ENCODE peak calls at places on chromosomes 5 and 9, in five cellular contexts. X is non-pigmented ciliary epithelial cell, Y is EL, U is Daoy, J is stomach. W is an unnamed sample.

GRCh38 chr5:14250778-14251711 is 107.9 kb downstream of the TRIO start:
- DNase-seq in X (no peak), Y (no peak), U (no peak), J (no peak), W (no peak)

GRCh38 chr5:145941677-145942130 is 5.3 kb downstream of the SH3RF2 start:
- DNase-seq in X (no peak), Y (peak), U (peak), J (no peak), W (no peak)

GRCh38 chr5:123278284-123278683 is 144.9 kb downstream of the CEP120 start:
- DNase-seq in X (no peak), Y (no peak), U (peak), J (no peak), W (no peak)

GRCh38 chr9:114417511-114417910 is 29.7 kb upstream of the AKNA start:
- DNase-seq in X (no peak), Y (peak), U (peak), J (no peak), W (no peak)

GRCh38 chr5:172429201-172429940 is 25.0 kb downstream of the SH3PXD2B start:
- DNase-seq in X (peak), Y (peak), U (no peak), J (no peak), W (no peak)

GRCh38 chr5:173882632-173883031 is 5.5 kb upstream of the CPEB4 start:
- DNase-seq in X (no peak), Y (peak), U (peak), J (no peak), W (no peak)

GRCh38 chr5:9894571-9895304 is 264.6 kb upstream of the TAS2R1 start:
- DNase-seq in X (no peak), Y (no peak), U (no peak), J (no peak), W (no peak)

GRCh38 chr5:114362977-114363721 is 1.3 kb downstream of the KCNN2 start:
- DNase-seq in X (no peak), Y (peak), U (peak), J (no peak), W (no peak)

GRCh38 chr9:84754461-84754860 is 84.9 kb downstream of the NTRK2 start:
- DNase-seq in X (peak), Y (peak), U (peak), J (no peak), W (no peak)

GRCh38 chr9:72443855-72444254 is 77.6 kb upstream of the TMC1 start:
- DNase-seq in X (no peak), Y (peak), U (peak), J (no peak), W (no peak)

GRCh38 chr9:113349434-113350337 is at the start of gene BSPRY:
- DNase-seq in X (no peak), Y (no peak), U (peak), J (peak), W (no peak)

GRCh38 chr5:74464512-74465209 is 175.9 kb downstream of the ENC1 start:
- DNase-seq in X (no peak), Y (no peak), U (no peak), J (no peak), W (no peak)

GRCh38 chr5:60843693-60844428 is at the start of gene ELOVL7:
- DNase-seq in X (no peak), Y (peak), U (peak), J (peak), W (peak)

GRCh38 chr5:179765400-179765799 is 28.4 kb upstream of the LTC4S start:
- DNase-seq in X (peak), Y (peak), U (peak), J (no peak), W (no peak)

GRCh38 chr5:144076521-144077083 is 93.9 kb downstream of the YIPF5 start:
- DNase-seq in X (no peak), Y (no peak), U (no peak), J (no peak), W (peak)

GRCh38 chr5:179817071-179817840 is 3.4 kb upstream of the SQSTM1 start:
- DNase-seq in X (no peak), Y (no peak), U (no peak), J (no peak), W (no peak)

GRCh38 chr9:81506941-81507864 is 182.1 kb downstream of the TLE1 start:
- DNase-seq in X (no peak), Y (no peak), U (no peak), J (no peak), W (no peak)

GRCh38 chr5:74167206-74167929 is 473.2 kb downstream of the ENC1 start:
- DNase-seq in X (peak), Y (peak), U (peak), J (no peak), W (no peak)

GRCh38 chr9:114621975-114622609 is 11.0 kb downstream of the TMEM268 start:
- DNase-seq in X (no peak), Y (peak), U (peak), J (no peak), W (no peak)

GRCh38 chr5:53779541-53779981 is 219.1 kb downstream of the NDUFS4 start:
- DNase-seq in X (peak), Y (peak), U (no peak), J (no peak), W (no peak)

GRCh38 chr9:113154471-113154870 is 3.7 kb downstream of the SLC31A2 start:
- DNase-seq in X (peak), Y (peak), U (peak), J (no peak), W (no peak)

GRCh38 chr5:37966291-37966690 is 126.5 kb upstream of the GDNF start:
- DNase-seq in X (no peak), Y (no peak), U (no peak), J (no peak), W (no peak)

GRCh38 chr9:117403848-117404247 is 11.0 kb downstream of the ASTN2 start:
- DNase-seq in X (no peak), Y (no peak), U (no peak), J (no peak), W (no peak)

GRCh38 chr9:118003240-118003639 is 299.0 kb downstream of the TLR4 start:
- DNase-seq in X (no peak), Y (no peak), U (no peak), J (no peak), W (no peak)

GRCh38 chr9:70947086-70947485 is 174.3 kb downstream of the TRPM3 start:
- DNase-seq in X (no peak), Y (peak), U (peak), J (no peak), W (no peak)

GRCh38 chr5:146805099-146805498 is 73.5 kb downstream of the PPP2R2B start:
- DNase-seq in X (no peak), Y (peak), U (peak), J (no peak), W (no peak)

GRCh38 chr9:115651456-115651855 is 502.1 kb upstream of the PAPPA start:
- DNase-seq in X (no peak), Y (peak), U (no peak), J (no peak), W (no peak)